ENCODE peak calls at places on chromosomes 11 and 22, in nine cellular contexts. One of them, this sample, is unnamed.

GRCh38 chr11:46050065-46050464 is 71.2 kb downstream of the PHF21A start:
- DNase-seq in HCT116: peak; percentile 10
- DNase-seq in colonic mucosa: no peak
- DNase-seq in neural progenitor cell: peak; percentile 75
- DNase-seq in fibroblast of lung: peak; percentile 93
- DNase-seq in PC-3: peak; percentile 23
- DNase-seq in NT2/D1: peak; percentile 49
- DNase-seq in IMR-90: peak; percentile 85
- DNase-seq in mammary epithelial cell: peak; percentile 67
- DNase-seq in this sample: no peak

GRCh38 chr11:56048480-56048879 is 21.0 kb downstream of the OR5AS1 start:
- DNase-seq in PC-3: no peak
- DNase-seq in HCT116: no peak
- DNase-seq in mammary epithelial cell: no peak
- DNase-seq in fibroblast of lung: no peak
- DNase-seq in colonic mucosa: no peak
- DNase-seq in neural progenitor cell: no peak
- DNase-seq in IMR-90: no peak
- DNase-seq in NT2/D1: no peak
- DNase-seq in this sample: no peak

GRCh38 chr11:29913352-29913751 is 103.5 kb downstream of the KCNA4 start:
- DNase-seq in neural progenitor cell: no peak
- DNase-seq in colonic mucosa: no peak
- DNase-seq in HCT116: no peak
- DNase-seq in fibroblast of lung: no peak
- DNase-seq in NT2/D1: no peak
- DNase-seq in PC-3: no peak
- DNase-seq in IMR-90: no peak
- DNase-seq in mammary epithelial cell: no peak
- DNase-seq in this sample: no peak

GRCh38 chr11:67240575-67241389 is 25.5 kb upstream of the GRK2 start:
- DNase-seq in mammary epithelial cell: peak; percentile 85
- DNase-seq in neural progenitor cell: peak; percentile 68
- DNase-seq in HCT116: no peak
- DNase-seq in IMR-90: peak; percentile 75
- DNase-seq in PC-3: peak; percentile 84
- DNase-seq in fibroblast of lung: peak; percentile 70
- DNase-seq in NT2/D1: no peak
- DNase-seq in colonic mucosa: peak; percentile 83
- DNase-seq in this sample: peak; percentile 86

GRCh38 chr11:845872-846271 is 3.2 kb downstream of the TSPAN4 start:
- DNase-seq in neural progenitor cell: no peak
- DNase-seq in IMR-90: no peak
- DNase-seq in HCT116: no peak
- DNase-seq in colonic mucosa: no peak
- DNase-seq in PC-3: no peak
- DNase-seq in NT2/D1: no peak
- DNase-seq in fibroblast of lung: no peak
- DNase-seq in mammary epithelial cell: no peak
- DNase-seq in this sample: no peak

GRCh38 chr11:128335729-128336128 is 251.6 kb downstream of the ETS1 start:
- DNase-seq in PC-3: no peak
- DNase-seq in NT2/D1: no peak
- DNase-seq in neural progenitor cell: no peak
- DNase-seq in IMR-90: no peak
- DNase-seq in colonic mucosa: no peak
- DNase-seq in fibroblast of lung: no peak
- DNase-seq in mammary epithelial cell: no peak
- DNase-seq in HCT116: no peak
- DNase-seq in this sample: no peak

GRCh38 chr11:116725434-116726221 is 47.2 kb downstream of the BUD13 start:
- DNase-seq in mammary epithelial cell: no peak
- DNase-seq in fibroblast of lung: peak; percentile 21
- DNase-seq in HCT116: no peak
- DNase-seq in NT2/D1: no peak
- DNase-seq in neural progenitor cell: peak; percentile 28
- DNase-seq in colonic mucosa: no peak
- DNase-seq in PC-3: no peak
- DNase-seq in IMR-90: peak; percentile 44
- DNase-seq in this sample: no peak

GRCh38 chr11:94802501-94802900 is 34.3 kb downstream of the AMOTL1 start:
- DNase-seq in neural progenitor cell: no peak
- DNase-seq in HCT116: no peak
- DNase-seq in NT2/D1: no peak
- DNase-seq in mammary epithelial cell: no peak
- DNase-seq in colonic mucosa: no peak
- DNase-seq in PC-3: no peak
- DNase-seq in fibroblast of lung: no peak
- DNase-seq in IMR-90: no peak
- DNase-seq in this sample: no peak

GRCh38 chr11:119449498-119449897 is 26.5 kb upstream of the THY1 start:
- DNase-seq in HCT116: no peak
- DNase-seq in fibroblast of lung: no peak
- DNase-seq in colonic mucosa: no peak
- DNase-seq in mammary epithelial cell: no peak
- DNase-seq in PC-3: no peak
- DNase-seq in neural progenitor cell: no peak
- DNase-seq in NT2/D1: no peak
- DNase-seq in IMR-90: no peak
- DNase-seq in this sample: no peak

GRCh38 chr22:18048441-18048898 is 24.1 kb upstream of the MICAL3 start:
- DNase-seq in fibroblast of lung: peak; percentile 22
- DNase-seq in HCT116: no peak
- DNase-seq in IMR-90: peak; percentile 57
- DNase-seq in PC-3: no peak
- DNase-seq in neural progenitor cell: peak; percentile 20
- DNase-seq in mammary epithelial cell: no peak
- DNase-seq in colonic mucosa: peak; percentile 36
- DNase-seq in NT2/D1: no peak
- DNase-seq in this sample: peak; percentile 71

GRCh38 chr11:120546312-120547205 is 35.0 kb downstream of the GRIK4 start:
- DNase-seq in fibroblast of lung: peak; percentile 98
- DNase-seq in neural progenitor cell: peak; percentile 51
- DNase-seq in colonic mucosa: peak; percentile 55
- DNase-seq in IMR-90: peak; percentile 98
- DNase-seq in NT2/D1: no peak
- DNase-seq in mammary epithelial cell: peak; percentile 96
- DNase-seq in HCT116: peak; percentile 58
- DNase-seq in PC-3: peak; percentile 97
- DNase-seq in this sample: peak; percentile 94

GRCh38 chr11:67299471-67300191 is 3.7 kb upstream of the SSH3 start:
- DNase-seq in neural progenitor cell: no peak
- DNase-seq in IMR-90: no peak
- DNase-seq in colonic mucosa: no peak
- DNase-seq in HCT116: no peak
- DNase-seq in PC-3: no peak
- DNase-seq in mammary epithelial cell: no peak
- DNase-seq in NT2/D1: no peak
- DNase-seq in fibroblast of lung: no peak
- DNase-seq in this sample: peak; percentile 59

GRCh38 chr11:23866641-23867040 is 630.2 kb upstream of the LUZP2 start:
- DNase-seq in NT2/D1: no peak
- DNase-seq in fibroblast of lung: peak; percentile 50
- DNase-seq in colonic mucosa: no peak
- DNase-seq in PC-3: peak; percentile 93
- DNase-seq in neural progenitor cell: no peak
- DNase-seq in mammary epithelial cell: peak; percentile 32
- DNase-seq in HCT116: no peak
- DNase-seq in IMR-90: peak; percentile 60
- DNase-seq in this sample: no peak

GRCh38 chr22:46894081-46894671 is 131.7 kb downstream of the TBC1D22A start:
- DNase-seq in neural progenitor cell: no peak
- DNase-seq in mammary epithelial cell: no peak
- DNase-seq in fibroblast of lung: no peak
- DNase-seq in colonic mucosa: no peak
- DNase-seq in HCT116: no peak
- DNase-seq in IMR-90: peak; percentile 45
- DNase-seq in NT2/D1: no peak
- DNase-seq in PC-3: no peak
- DNase-seq in this sample: peak; percentile 48

DNA sequence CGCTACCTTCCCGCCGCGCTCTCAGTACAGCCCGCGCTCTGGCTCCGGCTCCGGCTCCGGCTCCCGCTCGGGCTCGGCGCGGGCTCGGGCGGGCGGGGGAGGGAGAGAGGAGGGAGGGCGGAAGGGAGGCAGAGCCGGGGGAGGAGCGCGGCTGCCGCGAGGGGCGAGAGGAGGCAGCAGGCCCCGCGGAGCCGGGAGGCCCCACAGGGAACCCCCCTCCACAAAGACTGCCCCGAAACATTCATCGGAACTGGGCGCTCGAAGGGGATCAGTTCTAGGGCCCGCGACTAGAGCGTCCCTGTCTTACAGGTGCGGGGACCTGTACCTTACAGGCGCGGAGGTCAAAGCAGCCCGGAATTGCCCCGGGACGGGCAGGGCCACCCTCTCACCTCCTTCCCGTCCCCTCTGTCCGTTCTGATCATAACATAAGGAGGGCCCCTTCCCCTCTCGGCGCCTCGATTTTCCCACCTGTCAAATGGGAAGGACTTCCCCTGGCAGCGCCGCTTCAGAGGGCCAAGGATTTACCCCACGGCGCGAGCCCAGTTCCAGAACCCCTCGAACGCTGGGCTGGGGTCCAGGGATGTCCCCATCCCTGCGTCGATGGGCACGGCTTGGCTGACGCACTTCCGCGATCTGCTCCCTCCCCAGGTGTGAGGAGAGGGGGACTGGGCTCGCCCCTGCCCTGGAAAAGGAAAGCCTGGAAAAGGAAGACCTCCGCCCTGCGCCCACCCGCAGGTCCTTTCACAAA is at the start of gene SHISA8:
- DNase-seq in IMR-90: peak; percentile 7
- DNase-seq in fibroblast of lung: peak; percentile 39
- DNase-seq in HCT116: no peak
- DNase-seq in NT2/D1: no peak
- DNase-seq in colonic mucosa: peak; percentile 58
- DNase-seq in mammary epithelial cell: peak; percentile 32
- DNase-seq in neural progenitor cell: peak; percentile 79
- DNase-seq in PC-3: peak; percentile 43
- DNase-seq in this sample: no peak
- H3K9ac ChIP-seq in IMR-90: no peak within 1 kb of the TSS
- H3K9ac ChIP-seq in fibroblast of lung: no peak within 1 kb of the TSS
- H3K9ac ChIP-seq in HCT116: peak within 1 kb of the TSS; percentile 69
- H3K9ac ChIP-seq in NT2/D1: peak within 1 kb of the TSS; percentile 61
- H3K9ac ChIP-seq in colonic mucosa: no peak within 1 kb of the TSS
- H3K9ac ChIP-seq in mammary epithelial cell: no peak within 1 kb of the TSS
- H3K9ac ChIP-seq in neural progenitor cell: no peak within 1 kb of the TSS
- H3K9ac ChIP-seq in PC-3: no peak within 1 kb of the TSS
- H3K9ac ChIP-seq in this sample: no peak within 1 kb of the TSS

DNA sequence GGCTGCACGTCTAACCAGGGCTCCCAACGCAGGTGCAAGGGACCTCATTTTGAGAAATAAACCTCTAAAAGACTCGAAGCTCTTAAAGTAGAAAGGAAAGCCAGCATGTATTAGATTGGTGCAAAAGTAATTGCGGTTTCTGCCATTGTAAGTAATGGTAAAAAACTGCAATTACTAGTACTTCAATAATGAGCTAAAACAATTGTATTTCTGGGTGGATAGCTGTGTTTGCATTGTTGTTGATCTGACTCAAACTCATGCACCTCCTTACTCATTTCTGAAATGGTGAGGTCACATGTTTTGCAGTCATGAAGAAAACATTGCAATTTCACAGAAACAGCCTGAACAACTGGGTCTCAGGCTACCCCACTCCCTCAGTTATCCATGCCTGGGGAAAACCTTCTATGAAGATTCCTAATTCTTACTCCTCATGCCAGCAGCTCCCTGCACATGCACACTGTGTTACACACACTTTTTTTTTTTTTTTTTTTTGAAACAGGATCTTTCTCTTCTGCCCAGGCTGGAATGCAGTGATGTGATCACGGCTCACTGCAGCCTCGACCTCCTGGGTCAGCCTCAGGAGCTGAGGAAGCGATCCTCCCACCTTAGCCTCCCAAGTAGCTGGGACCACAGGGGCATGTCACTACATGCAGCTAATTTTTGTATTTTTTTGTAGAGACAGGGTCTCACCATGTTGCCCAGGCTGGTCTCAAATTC is 24.6 kb downstream of the VWCE start:
- DNase-seq in NT2/D1: no peak
- DNase-seq in IMR-90: peak; percentile 76
- DNase-seq in fibroblast of lung: peak; percentile 41
- DNase-seq in PC-3: peak; percentile 33
- DNase-seq in mammary epithelial cell: peak; percentile 44
- DNase-seq in neural progenitor cell: no peak
- DNase-seq in HCT116: no peak
- DNase-seq in colonic mucosa: no peak
- DNase-seq in this sample: no peak
- H3K9ac ChIP-seq in NT2/D1: no peak overlapping the region
- H3K9ac ChIP-seq in IMR-90: no peak overlapping the region
- H3K9ac ChIP-seq in fibroblast of lung: no peak overlapping the region
- H3K9ac ChIP-seq in PC-3: no peak overlapping the region
- H3K9ac ChIP-seq in mammary epithelial cell: no peak overlapping the region
- H3K9ac ChIP-seq in neural progenitor cell: no peak overlapping the region
- H3K9ac ChIP-seq in HCT116: no peak overlapping the region
- H3K9ac ChIP-seq in colonic mucosa: no peak overlapping the region
- H3K9ac ChIP-seq in this sample: no peak overlapping the region

GRCh38 chr11:1908579-1908978 is 10.9 kb upstream of the TNNT3 start:
- DNase-seq in IMR-90: no peak
- DNase-seq in neural progenitor cell: no peak
- DNase-seq in fibroblast of lung: no peak
- DNase-seq in PC-3: no peak
- DNase-seq in colonic mucosa: no peak
- DNase-seq in HCT116: no peak
- DNase-seq in mammary epithelial cell: no peak
- DNase-seq in NT2/D1: no peak
- DNase-seq in this sample: no peak
- H3K9ac ChIP-seq in IMR-90: no peak overlapping the region
- H3K9ac ChIP-seq in neural progenitor cell: no peak overlapping the region
- H3K9ac ChIP-seq in fibroblast of lung: no peak overlapping the region
- H3K9ac ChIP-seq in PC-3: no peak overlapping the region
- H3K9ac ChIP-seq in colonic mucosa: no peak overlapping the region
- H3K9ac ChIP-seq in HCT116: no peak overlapping the region
- H3K9ac ChIP-seq in mammary epithelial cell: no peak overlapping the region
- H3K9ac ChIP-seq in NT2/D1: no peak overlapping the region
- H3K9ac ChIP-seq in this sample: no peak overlapping the region

DNA sequence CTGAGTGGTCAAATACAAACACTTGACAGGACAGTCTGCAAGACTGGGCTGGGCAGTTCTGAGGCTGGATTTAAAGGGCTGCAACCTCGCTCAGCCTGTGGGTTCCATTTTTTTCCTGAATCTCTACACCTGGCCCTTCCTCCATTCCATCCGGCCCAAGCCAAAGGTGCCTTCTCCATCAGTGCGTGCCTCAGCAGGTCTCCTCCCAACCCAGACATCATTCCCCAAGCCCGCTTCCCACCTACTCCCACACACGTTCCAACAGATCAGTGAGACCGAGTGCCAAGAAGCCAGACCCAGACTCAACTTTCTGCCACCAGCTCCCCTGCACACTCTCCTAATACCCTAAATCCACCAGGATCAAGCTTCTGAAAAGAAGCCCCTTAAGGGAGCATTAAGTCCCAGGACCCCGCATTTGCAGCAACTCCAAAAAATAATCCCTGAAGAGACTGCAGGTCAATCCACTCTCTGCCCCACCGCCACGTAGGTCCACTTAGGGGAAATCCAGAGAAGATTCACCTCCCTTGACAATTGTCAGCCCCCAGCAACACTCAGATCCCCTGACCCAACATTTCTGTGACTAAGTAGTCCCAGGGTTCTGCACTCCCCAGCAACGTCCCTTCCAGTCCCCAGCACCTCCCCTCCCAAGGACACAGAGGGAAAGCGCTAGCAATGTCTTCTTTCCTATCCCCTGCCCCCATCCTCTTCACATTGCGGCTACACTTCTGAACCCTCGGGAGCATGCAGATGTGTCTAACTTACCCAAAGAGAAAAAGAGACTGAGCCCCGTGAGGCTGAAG is 639 bp downstream of the SCN2B start:
- DNase-seq in NT2/D1: no peak
- DNase-seq in HCT116: no peak
- DNase-seq in IMR-90: no peak
- DNase-seq in colonic mucosa: no peak
- DNase-seq in PC-3: no peak
- DNase-seq in fibroblast of lung: no peak
- DNase-seq in mammary epithelial cell: no peak
- DNase-seq in neural progenitor cell: no peak
- DNase-seq in this sample: no peak
- H3K9ac ChIP-seq in NT2/D1: peak overlapping the region; percentile 65
- H3K9ac ChIP-seq in HCT116: no peak overlapping the region
- H3K9ac ChIP-seq in IMR-90: peak overlapping the region; percentile 49
- H3K9ac ChIP-seq in colonic mucosa: no peak overlapping the region
- H3K9ac ChIP-seq in PC-3: no peak overlapping the region
- H3K9ac ChIP-seq in fibroblast of lung: no peak overlapping the region
- H3K9ac ChIP-seq in mammary epithelial cell: no peak overlapping the region
- H3K9ac ChIP-seq in neural progenitor cell: no peak overlapping the region
- H3K9ac ChIP-seq in this sample: peak overlapping the region; percentile 40

This sample was measured in kidney.